ENCODE peak calls at places on chromosome 14, in four cellular contexts. V is esophagus squamous epithelium, A is heart left ventricle, Y is stomach. G is an unnamed sample.
A peak's percentile ranks its signal among the peaks of the same experiment; 100 is the strongest.

GRCh38 chr14:42475289-42475688 is 868.6 kb downstream of the LRFN5 start:
- DNase-seq in V (no peak), A (no peak), Y (no peak), G (no peak)

GRCh38 chr14:75274899-75275569 is 3.6 kb upstream of the FOS start:
- DNase-seq in V (no peak), A (no peak), Y (no peak), G (peak; percentile 59)

GRCh38 chr14:57961793-57962075 is 95.8 kb upstream of the SLC35F4 start:
- DNase-seq in V (no peak), A (no peak), Y (no peak), G (no peak)

GRCh38 chr14:67167420-67168109 is 21.7 kb upstream of the GARIN2 start:
- DNase-seq in V (no peak), A (no peak), Y (no peak), G (no peak)

GRCh38 chr14:99524091-99524661 is 43.0 kb downstream of the CCNK start:
- DNase-seq in V (no peak), A (no peak), Y (peak; percentile 61), G (no peak)

GRCh38 chr14:105499256-105500035 is 8.4 kb downstream of the TEDC1 start:
- DNase-seq in V (no peak), A (peak; percentile 23), Y (no peak), G (no peak)

GRCh38 chr14:92692822-92693226 is 55.6 kb downstream of the LGMN start:
- DNase-seq in V (no peak), A (peak; percentile 84), Y (peak; percentile 75), G (peak; percentile 90)

GRCh38 chr14:83217492-83217891 is 1683.8 kb upstream of the SEL1L start:
- DNase-seq in V (no peak), A (no peak), Y (no peak), G (no peak)

GRCh38 chr14:78902010-78902623 is 731.9 kb downstream of the NRXN3 start:
- DNase-seq in V (no peak), A (no peak), Y (peak; percentile 31), G (peak; percentile 17)

GRCh38 chr14:75647650-75648049 is 13.0 kb downstream of the ERG28 start:
- DNase-seq in V (no peak), A (peak; percentile 31), Y (no peak), G (peak; percentile 75)

GRCh38 chr14:43858981-43859380 is 648.1 kb downstream of the FSCB start:
- DNase-seq in V (no peak), A (no peak), Y (no peak), G (no peak)

GRCh38 chr14:51447411-51447810 is 204.3 kb upstream of the FRMD6 start:
- DNase-seq in V (no peak), A (no peak), Y (no peak), G (no peak)

GRCh38 chr14:105855893-105856675 is 329.7 kb downstream of the TMEM121 start:
- DNase-seq in V (no peak), A (no peak), Y (no peak), G (peak; percentile 2)

GRCh38 chr14:100155049-100155621 is 4.3 kb downstream of the DEGS2 start:
- DNase-seq in V (no peak), A (no peak), Y (no peak), G (no peak)

GRCh38 chr14:51806624-51807023 is 53.8 kb upstream of the GNG2 start:
- DNase-seq in V (no peak), A (no peak), Y (no peak), G (no peak)

GRCh38 chr14:74085047-74085637 is 386 bp downstream of the LIN52 start:
- DNase-seq in V (no peak), A (no peak), Y (no peak), G (no peak)

GRCh38 chr14:88895116-88895515 is 70.7 kb downstream of the TTC8 start:
- DNase-seq in V (no peak), A (no peak), Y (no peak), G (no peak)

GRCh38 chr14:29222671-29223268 is 456.2 kb downstream of the FOXG1 start:
- DNase-seq in V (no peak), A (no peak), Y (no peak), G (peak; percentile 20)

GRCh38 chr14:59688224-59689170 is 111.9 kb upstream of the CCDC175 start:
- DNase-seq in V (no peak), A (no peak), Y (peak; percentile 44), G (peak; percentile 18)

GRCh38 chr14:69670093-69670492 is 58.7 kb downstream of the SUSD6 start:
- DNase-seq in V (no peak), A (no peak), Y (no peak), G (no peak)

GRCh38 chr14:69671365-69672050 is 60.1 kb downstream of the SUSD6 start:
- DNase-seq in V (no peak), A (no peak), Y (no peak), G (no peak)

GRCh38 chr14:69667938-69668336 is 56.5 kb downstream of the SUSD6 start:
- DNase-seq in V (no peak), A (no peak), Y (no peak), G (no peak)

GRCh38 chr14:69666698-69667211 is 55.4 kb downstream of the SUSD6 start:
- DNase-seq in V (no peak), A (no peak), Y (no peak), G (no peak)

GRCh38 chr14:69669375-69669774 is 58.0 kb downstream of the SUSD6 start:
- DNase-seq in V (no peak), A (no peak), Y (no peak), G (no peak)
- H3K27ac ChIP-seq in V (no peak overlapping the region), A (no peak overlapping the region), Y (no peak overlapping the region), G (no peak overlapping the region)

DNA sequence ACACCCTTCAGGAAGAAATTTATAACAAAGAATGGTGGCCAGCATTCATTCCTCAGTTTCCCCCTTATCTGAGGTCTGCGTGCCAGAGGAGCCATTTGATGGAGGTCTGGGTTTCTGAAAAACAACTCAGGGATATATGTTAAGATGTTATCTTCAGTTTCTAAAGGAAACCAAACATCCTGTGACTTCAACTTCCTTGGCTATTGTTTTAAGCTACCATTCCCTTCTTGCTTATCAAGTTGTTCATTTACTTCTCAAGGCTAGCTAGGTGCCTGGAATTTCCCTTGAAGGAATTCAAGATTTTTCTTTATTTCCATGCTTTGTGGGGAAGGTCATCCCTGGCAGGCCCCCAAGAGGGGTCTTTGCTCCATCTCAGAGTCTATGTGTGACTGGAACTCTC is 27.1 kb upstream of the OXA1L start:
- DNase-seq in V (no peak), A (no peak), Y (no peak), G (no peak)
- H3K27ac ChIP-seq in V (no peak overlapping the region), A (no peak overlapping the region), Y (no peak overlapping the region), G (no peak overlapping the region)

DNA sequence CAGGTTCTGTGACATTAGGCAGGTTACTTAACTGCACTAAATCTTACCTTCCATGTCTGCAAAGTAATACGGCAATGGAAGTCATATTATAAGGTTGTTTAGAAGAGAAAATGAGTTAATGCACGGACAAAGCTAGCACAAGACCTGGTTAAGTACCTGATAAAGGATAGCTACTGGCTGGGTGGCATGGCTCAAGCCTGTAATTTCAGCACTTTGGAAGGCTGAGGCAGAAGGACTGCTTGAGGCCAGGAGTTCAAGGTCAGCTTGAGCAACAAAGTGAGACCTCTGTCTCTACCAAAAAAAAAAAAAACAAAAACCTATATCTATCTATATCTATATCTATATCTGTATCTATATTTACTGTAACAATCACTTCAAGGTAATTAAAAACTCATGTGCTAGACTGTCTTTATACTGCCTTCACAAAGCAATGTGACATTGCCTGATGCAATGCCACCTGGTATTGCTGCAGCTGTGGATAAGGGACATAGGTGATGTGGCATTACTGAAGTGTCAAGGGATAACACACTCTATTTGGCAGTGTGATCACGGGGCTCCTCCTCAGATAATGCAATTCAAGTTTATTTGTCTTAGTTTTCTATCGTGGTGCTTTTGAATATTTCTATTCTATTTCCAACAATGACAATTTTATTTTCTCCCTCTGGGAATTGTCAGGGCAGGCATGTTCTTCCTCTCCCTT is 107.1 kb downstream of the PAX9 start:
- DNase-seq in V (no peak), A (no peak), Y (no peak), G (no peak)
- H3K27ac ChIP-seq in V (peak overlapping the region; percentile 54), A (no peak overlapping the region), Y (no peak overlapping the region), G (no peak overlapping the region)

GRCh38 chr14:56891226-56891625 is 80.9 kb upstream of the OTX2 start:
- DNase-seq in V (no peak), A (no peak), Y (no peak), G (no peak)
- H3K27ac ChIP-seq in V (no peak overlapping the region), A (no peak overlapping the region), Y (no peak overlapping the region), G (no peak overlapping the region)

DNA sequence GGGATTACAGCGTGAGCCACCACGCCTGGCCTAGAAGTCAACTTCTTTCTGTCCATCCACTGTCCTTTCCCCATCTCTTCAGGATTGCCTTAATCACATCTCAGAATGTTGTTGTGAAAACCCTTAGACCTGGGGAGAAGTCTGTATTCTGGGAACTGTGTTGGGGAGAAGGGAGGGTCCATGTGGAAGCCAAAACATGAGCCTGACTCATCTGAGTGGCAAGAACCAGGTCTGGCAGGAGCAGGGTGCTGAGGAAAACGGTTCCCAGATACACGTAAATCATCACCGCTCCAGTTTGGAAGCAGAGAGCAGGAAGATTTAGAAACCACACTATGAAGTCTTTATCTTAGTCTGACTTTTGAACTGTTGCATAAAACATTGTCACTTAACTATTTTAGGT is 245.6 kb upstream of the RGS6 start:
- DNase-seq in V (no peak), A (no peak), Y (no peak), G (peak; percentile 56)
- H3K27ac ChIP-seq in V (no peak overlapping the region), A (no peak overlapping the region), Y (peak overlapping the region; percentile 5), G (peak overlapping the region; percentile 14)

DNA sequence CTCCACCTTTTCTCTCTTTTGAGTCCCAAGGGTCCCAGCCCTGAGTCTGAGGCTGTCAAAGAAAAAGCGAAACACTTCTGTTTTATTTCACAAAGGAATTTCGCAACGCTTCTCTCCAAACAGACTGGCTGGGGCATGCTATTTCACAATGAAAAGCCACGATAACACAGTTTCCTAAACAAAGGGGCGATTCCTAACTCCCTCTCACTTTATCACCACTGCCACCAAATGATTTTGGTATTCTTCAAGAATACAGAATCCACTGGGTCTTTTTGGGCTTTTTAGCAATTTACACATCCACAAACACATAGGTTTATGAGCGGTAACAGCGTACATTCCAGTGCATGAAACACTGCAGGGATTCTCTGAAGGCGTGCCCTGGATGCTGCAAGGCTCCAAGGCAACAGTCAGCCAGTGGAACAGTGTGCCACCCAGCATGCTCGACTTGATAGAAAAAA is 161.2 kb downstream of the DAD1 start:
- DNase-seq in V (no peak), A (no peak), Y (no peak), G (peak; percentile 45)
- H3K27ac ChIP-seq in V (peak overlapping the region; percentile 52), A (no peak overlapping the region), Y (peak overlapping the region; percentile 74), G (no peak overlapping the region)

DNA sequence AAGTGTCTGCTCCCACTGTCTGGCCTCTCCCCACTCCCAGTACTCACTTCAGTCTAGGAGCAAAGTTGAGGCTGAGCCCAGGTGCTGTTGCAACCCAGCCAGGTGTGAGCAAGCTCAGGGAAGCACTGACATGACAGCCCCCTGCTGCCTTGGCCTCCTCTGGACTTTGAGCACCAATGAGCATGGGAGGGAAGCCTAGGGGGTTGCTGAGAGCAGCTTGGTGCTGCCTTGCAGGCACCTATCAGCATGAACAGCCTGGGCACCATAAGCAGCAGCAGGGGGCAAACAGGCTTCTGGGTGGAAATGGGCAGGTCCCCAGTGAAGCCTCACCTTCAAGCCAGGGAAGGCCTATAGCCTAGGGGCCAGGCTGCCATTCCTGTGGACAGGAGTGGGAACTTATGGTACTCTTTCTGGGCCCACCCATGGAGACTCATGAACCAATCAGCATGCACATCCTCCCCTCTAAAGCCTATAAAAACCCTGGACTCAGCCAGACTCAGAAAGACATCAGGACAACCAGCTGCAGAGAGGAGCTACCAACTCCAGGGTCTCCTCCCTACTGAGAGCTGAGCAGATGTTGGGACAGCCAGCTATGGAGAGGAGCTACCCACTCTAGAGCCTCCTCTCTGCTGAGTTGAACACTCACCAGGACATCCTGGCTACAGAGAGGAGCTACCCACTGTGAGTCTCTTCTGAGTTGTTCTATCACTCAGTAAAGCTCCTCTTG is 49.3 kb downstream of the EGLN3 start:
- DNase-seq in V (no peak), A (no peak), Y (no peak), G (no peak)
- H3K27ac ChIP-seq in V (no peak overlapping the region), A (no peak overlapping the region), Y (no peak overlapping the region), G (no peak overlapping the region)

G was measured in adrenal gland.